ENCODE peak calls at places on chromosomes 3 and 15, in ten cellular contexts. K is HCT116; S is coronary artery; C is astrocyte of the spinal cord; T is HTR-8/SVneo; H is activated CD4-positive, alpha-beta T cell treated with anti-CD3 and anti-CD28 coated beads for 36 hours; R is NCI-H524 treated with DMSO at 0.1 percent for 48 hours; U is left ventricle myocardium inferior; Q is cardiac muscle cell; N is HT1080. E is an unnamed sample.

GRCh38 chr15:77118787-77119410 is 48.0 kb upstream of the TSPAN3 start:
- DNase-seq in R (peak), K (peak), U (no peak), C (peak), H (peak), Q (peak), N (peak), S (no peak), T (peak), E (peak)

GRCh38 chr15:100721758-100722550 is 119.6 kb downstream of the ASB7 start:
- DNase-seq in U (peak), Q (no peak), C (peak), S (peak), H (peak), T (peak), N (peak), K (peak), R (peak), E (no peak)

GRCh38 chr3:66885326-66886000 is 112.6 kb upstream of the KBTBD8 start:
- DNase-seq in S (no peak), Q (no peak), R (no peak), T (no peak), N (peak), K (peak), H (no peak), C (peak), U (no peak), E (peak)

GRCh38 chr15:81347910-81348309 is 24.0 kb upstream of the STARD5 start:
- DNase-seq in N (no peak), U (no peak), S (no peak), C (no peak), T (no peak), H (no peak), R (no peak), Q (no peak), K (no peak), E (no peak)

GRCh38 chr15:70507772-70508351 is 255.5 kb downstream of the UACA start:
- DNase-seq in C (peak), K (no peak), S (no peak), T (peak), N (peak), H (peak), R (peak), Q (no peak), U (no peak), E (no peak)

GRCh38 chr15:44102675-44103254 is 92.3 kb downstream of the FRMD5 start:
- DNase-seq in S (no peak), Q (peak), T (peak), K (peak), C (peak), U (no peak), N (peak), R (no peak), H (no peak), E (no peak)

GRCh38 chr3:124763206-124763605 is 33.0 kb downstream of the UMPS start:
- DNase-seq in K (no peak), H (no peak), R (no peak), U (no peak), Q (no peak), C (no peak), N (no peak), T (no peak), S (peak), E (no peak)

GRCh38 chr3:66633564-66633963 is 132.7 kb upstream of the LRIG1 start:
- DNase-seq in H (no peak), S (no peak), Q (no peak), R (no peak), N (no peak), K (no peak), T (no peak), C (no peak), U (no peak), E (no peak)

GRCh38 chr15:27623560-27624305 is 475.4 kb downstream of the OCA2 start:
- DNase-seq in S (no peak), C (no peak), T (no peak), N (no peak), U (no peak), H (no peak), R (no peak), K (no peak), Q (no peak), E (no peak)

GRCh38 chr15:70646169-70646568 is 117.2 kb downstream of the UACA start:
- DNase-seq in T (no peak), U (no peak), K (no peak), S (no peak), C (no peak), H (no peak), R (no peak), N (no peak), Q (no peak), E (no peak)

GRCh38 chr3:25155696-25156471 is 272.2 kb upstream of the RARB start:
- DNase-seq in U (no peak), K (no peak), Q (no peak), C (peak), S (no peak), N (no peak), T (peak), H (no peak), R (no peak), E (peak)

GRCh38 chr3:129694228-129694627 is 87.8 kb upstream of the PLXND1 start:
- DNase-seq in H (no peak), S (no peak), K (peak), R (no peak), N (no peak), T (no peak), C (no peak), U (no peak), Q (no peak), E (peak)

GRCh38 chr3:190026154-190026553 is 94.5 kb downstream of the P3H2 start:
- DNase-seq in C (no peak), R (no peak), K (no peak), N (no peak), S (no peak), U (no peak), H (no peak), Q (no peak), T (no peak), E (no peak)

GRCh38 chr15:67146875-67147381 is 81.5 kb downstream of the SMAD3 start:
- DNase-seq in C (peak), U (no peak), T (peak), Q (no peak), H (peak), K (no peak), R (no peak), N (peak), S (no peak), E (peak)

GRCh38 chr3:39569095-39569494 is 101.6 kb downstream of the MOBP start:
- DNase-seq in Q (no peak), K (no peak), R (no peak), U (peak), S (no peak), N (no peak), T (no peak), H (no peak), C (no peak), E (no peak)

GRCh38 chr15:49492151-49492550 is 69.1 kb downstream of the FGF7 start:
- DNase-seq in R (no peak), S (no peak), K (no peak), C (no peak), U (no peak), H (no peak), T (no peak), N (no peak), Q (no peak), E (no peak)

GRCh38 chr15:78208887-78209645 is 25.3 kb downstream of the ACSBG1 start:
- DNase-seq in H (no peak), C (no peak), Q (no peak), T (no peak), R (no peak), K (no peak), U (no peak), S (peak), N (no peak), E (no peak)

GRCh38 chr3:183895296-183895695 is 10.6 kb upstream of the PARL start:
- DNase-seq in K (peak), Q (peak), N (peak), U (no peak), S (no peak), H (peak), T (peak), R (peak), C (peak), E (peak)

GRCh38 chr15:28873006-28873405 is 12.8 kb upstream of the APBA2 start:
- DNase-seq in T (no peak), U (no peak), K (no peak), Q (no peak), H (no peak), S (no peak), N (no peak), C (no peak), R (no peak), E (no peak)

GRCh38 chr3:97106652-97106989 is 292.2 kb downstream of the EPHA6 start:
- DNase-seq in H (no peak), Q (no peak), R (no peak), S (no peak), K (no peak), T (no peak), N (no peak), U (no peak), C (no peak), E (peak)

GRCh38 chr3:50356553-50356952 is 2.8 kb downstream of the TMEM115 start:
- DNase-seq in R (no peak), C (no peak), K (no peak), T (no peak), H (no peak), U (peak), S (no peak), N (peak), Q (no peak), E (no peak)

GRCh38 chr15:68725736-68726135 is 95.0 kb downstream of the ANP32A start:
- DNase-seq in H (no peak), K (no peak), U (peak), N (no peak), T (no peak), Q (no peak), R (no peak), S (no peak), C (no peak), E (peak)

GRCh38 chr3:191728186-191728585 is 267.2 kb downstream of the PYDC2 start:
- DNase-seq in C (no peak), N (no peak), K (no peak), S (no peak), U (no peak), T (no peak), R (no peak), Q (no peak), H (no peak), E (no peak)

GRCh38 chr15:80607288-80607980 is 87.7 kb upstream of the ABHD17C start:
- DNase-seq in R (no peak), U (no peak), C (no peak), H (no peak), Q (no peak), S (peak), K (no peak), N (no peak), T (no peak), E (no peak)

GRCh38 chr15:101295607-101296225 is 668 bp upstream of the SNRPA1 start:
- DNase-seq in Q (no peak), T (no peak), K (no peak), N (no peak), C (peak), R (no peak), U (no peak), S (no peak), H (no peak), E (no peak)

GRCh38 chr15:31300208-31300661 is 26.4 kb upstream of the KLF13 start:
- DNase-seq in U (no peak), K (no peak), R (no peak), H (no peak), Q (no peak), N (no peak), S (no peak), T (no peak), C (no peak), E (no peak)

GRCh38 chr3:21524113-21524512 is 226.9 kb downstream of the ZNF385D start:
- DNase-seq in R (no peak), T (no peak), Q (no peak), S (no peak), N (no peak), K (no peak), C (peak), U (no peak), H (no peak), E (no peak)

GRCh38 chr15:38391186-38391585 is 62.7 kb upstream of the FAM98B start:
- DNase-seq in R (no peak), N (no peak), S (no peak), C (peak), Q (no peak), U (no peak), T (no peak), K (no peak), H (no peak), E (no peak)

GRCh38 chr3:4565806-4566501 is 72.8 kb downstream of the ITPR1 start:
- DNase-seq in T (no peak), S (no peak), R (no peak), N (no peak), C (no peak), Q (no peak), H (no peak), U (no peak), K (no peak), E (no peak)

GRCh38 chr15:39238443-39238842 is 342.4 kb upstream of the THBS1 start:
- DNase-seq in N (no peak), Q (no peak), K (no peak), S (no peak), R (no peak), U (no peak), C (no peak), H (no peak), T (no peak), E (no peak)

GRCh38 chr15:73631915-73632669 is 1.1 kb downstream of the NPTN start:
- DNase-seq in T (peak), Q (peak), K (no peak), U (no peak), C (peak), N (peak), S (peak), R (no peak), H (peak), E (peak)

GRCh38 chr15:26867199-26868007 is 541 bp downstream of the GABRA5 start:
- DNase-seq in C (peak), U (no peak), K (no peak), S (no peak), R (no peak), Q (peak), T (no peak), H (no peak), N (no peak), E (peak)

GRCh38 chr3:99509224-99509623 is 129.2 kb upstream of the COL8A1 start:
- DNase-seq in K (no peak), C (peak), N (peak), Q (no peak), U (no peak), H (no peak), S (no peak), R (no peak), T (peak), E (no peak)

GRCh38 chr3:184368116-184368803 is 6.8 kb downstream of the POLR2H start:
- DNase-seq in T (no peak), H (no peak), U (no peak), C (no peak), Q (no peak), R (no peak), S (no peak), N (no peak), K (no peak), E (no peak)

GRCh38 chr3:12822725-12823373 is 18.5 kb downstream of the RPL32 start:
- DNase-seq in K (peak), U (no peak), T (peak), N (no peak), Q (peak), R (no peak), C (peak), S (no peak), H (no peak), E (no peak)

GRCh38 chr15:89761929-89762328 is 10.9 kb upstream of the MESP1 start:
- DNase-seq in H (no peak), C (no peak), T (no peak), K (no peak), R (no peak), Q (no peak), S (no peak), N (no peak), U (no peak), E (no peak)

GRCh38 chr15:54066403-54066802 is 88.2 kb downstream of the UNC13C start:
- DNase-seq in Q (no peak), N (no peak), U (no peak), T (no peak), C (no peak), H (no peak), R (no peak), S (no peak), K (no peak), E (no peak)

GRCh38 chr3:156448300-156448699 is 106.6 kb downstream of the SSR3 start:
- DNase-seq in S (no peak), T (peak), Q (peak), K (peak), C (peak), H (peak), U (no peak), R (no peak), N (peak), E (peak)